ENCODE peak calls at places on chromosomes 13 and 19, in seven cellular contexts. One of them, this sample, is unnamed. For H3K27me3, the result is how much of the 10 kb centered on the place peaks cover.

GRCh38 chr13:50421457-50422130 is 406.4 kb downstream of the KCNRG start:
- DNase-seq in H1: no peak
- DNase-seq in IMR-90: peak
- DNase-seq in mesenchymal stem cell: no peak
- DNase-seq in mesendoderm: no peak
- DNase-seq in H9: no peak
- DNase-seq in neuronal stem cell: no peak
- DNase-seq in this sample: no peak

GRCh38 chr13:61944329-61944929 is 528.8 kb upstream of the PCDH20 start:
- DNase-seq in H9: no peak
- DNase-seq in neuronal stem cell: no peak
- DNase-seq in IMR-90: no peak
- DNase-seq in H1: no peak
- DNase-seq in mesenchymal stem cell: no peak
- DNase-seq in mesendoderm: no peak
- DNase-seq in this sample: no peak

GRCh38 chr19:53612762-53613526 is 18.9 kb upstream of the DPRX start:
- DNase-seq in H9: peak
- DNase-seq in IMR-90: no peak
- DNase-seq in mesendoderm: peak
- DNase-seq in H1: peak
- DNase-seq in neuronal stem cell: no peak
- DNase-seq in mesenchymal stem cell: no peak
- DNase-seq in this sample: peak

GRCh38 chr13:51873837-51874236 is 12.1 kb downstream of the CCDC70 start:
- DNase-seq in IMR-90: no peak
- DNase-seq in neuronal stem cell: no peak
- DNase-seq in H1: no peak
- DNase-seq in mesenchymal stem cell: no peak
- DNase-seq in mesendoderm: no peak
- DNase-seq in H9: no peak
- DNase-seq in this sample: no peak

GRCh38 chr19:10294368-10294697 is 4.6 kb downstream of the ICAM5 start:
- DNase-seq in IMR-90: no peak
- DNase-seq in neuronal stem cell: no peak
- DNase-seq in H1: no peak
- DNase-seq in mesenchymal stem cell: no peak
- DNase-seq in mesendoderm: peak
- DNase-seq in H9: peak
- DNase-seq in this sample: no peak

GRCh38 chr19:41994521-41994971 is 516 bp upstream of the ATP1A3 start:
- DNase-seq in H1: no peak
- DNase-seq in neuronal stem cell: no peak
- DNase-seq in IMR-90: no peak
- DNase-seq in mesendoderm: no peak
- DNase-seq in mesenchymal stem cell: no peak
- DNase-seq in H9: no peak
- DNase-seq in this sample: no peak

GRCh38 chr19:16429066-16429758 is 42.6 kb downstream of the EPS15L1 start:
- DNase-seq in neuronal stem cell: no peak
- DNase-seq in H1: no peak
- DNase-seq in H9: no peak
- DNase-seq in mesendoderm: no peak
- DNase-seq in IMR-90: no peak
- DNase-seq in mesenchymal stem cell: no peak
- DNase-seq in this sample: no peak

GRCh38 chr13:23941216-23941615 is 43.9 kb upstream of the C1QTNF9B start:
- DNase-seq in mesendoderm: no peak
- DNase-seq in H9: no peak
- DNase-seq in neuronal stem cell: no peak
- DNase-seq in mesenchymal stem cell: no peak
- DNase-seq in H1: no peak
- DNase-seq in IMR-90: no peak
- DNase-seq in this sample: no peak

GRCh38 chr19:54408627-54409026 is 6.6 kb upstream of the TTYH1 start:
- DNase-seq in H9: no peak
- DNase-seq in mesenchymal stem cell: no peak
- DNase-seq in IMR-90: no peak
- DNase-seq in H1: no peak
- DNase-seq in mesendoderm: no peak
- DNase-seq in neuronal stem cell: no peak
- DNase-seq in this sample: no peak

GRCh38 chr19:7799640-7800355 is 30.2 kb upstream of the EVI5L start:
- DNase-seq in mesenchymal stem cell: peak
- DNase-seq in neuronal stem cell: peak
- DNase-seq in mesendoderm: peak
- DNase-seq in H9: peak
- DNase-seq in H1: peak
- DNase-seq in IMR-90: peak
- DNase-seq in this sample: peak

GRCh38 chr13:41579881-41580280 is 122.5 kb downstream of the RGCC start:
- DNase-seq in H9: no peak
- DNase-seq in IMR-90: no peak
- DNase-seq in neuronal stem cell: no peak
- DNase-seq in H1: no peak
- DNase-seq in mesenchymal stem cell: no peak
- DNase-seq in mesendoderm: no peak
- DNase-seq in this sample: peak

GRCh38 chr13:51614350-51614786 is 30.1 kb downstream of the WDFY2 start:
- DNase-seq in IMR-90: no peak
- DNase-seq in neuronal stem cell: no peak
- DNase-seq in mesendoderm: peak
- DNase-seq in mesenchymal stem cell: no peak
- DNase-seq in H9: no peak
- DNase-seq in H1: no peak
- DNase-seq in this sample: peak

GRCh38 chr19:23817519-23817918 is 58.8 kb upstream of the ZNF681 start:
- DNase-seq in mesenchymal stem cell: peak
- DNase-seq in H9: peak
- DNase-seq in neuronal stem cell: no peak
- DNase-seq in IMR-90: peak
- DNase-seq in mesendoderm: peak
- DNase-seq in H1: no peak
- DNase-seq in this sample: peak

GRCh38 chr13:43257765-43258164 is 234.4 kb downstream of the DNAJC15 start:
- DNase-seq in H1: no peak
- DNase-seq in H9: no peak
- DNase-seq in IMR-90: no peak
- DNase-seq in neuronal stem cell: no peak
- DNase-seq in mesendoderm: no peak
- DNase-seq in mesenchymal stem cell: no peak
- DNase-seq in this sample: peak

GRCh38 chr13:107824636-107825035 is 390.7 kb downstream of the LIG4 start:
- DNase-seq in neuronal stem cell: no peak
- DNase-seq in H1: no peak
- DNase-seq in mesendoderm: no peak
- DNase-seq in mesenchymal stem cell: no peak
- DNase-seq in H9: no peak
- DNase-seq in IMR-90: no peak
- DNase-seq in this sample: no peak

GRCh38 chr13:77537302-77537919 is 1.9 kb downstream of the SCEL start:
- DNase-seq in neuronal stem cell: no peak
- DNase-seq in H1: no peak
- DNase-seq in mesenchymal stem cell: no peak
- DNase-seq in mesendoderm: no peak
- DNase-seq in IMR-90: no peak
- DNase-seq in H9: no peak
- DNase-seq in this sample: peak

GRCh38 chr13:40273173-40274000 is 393.1 kb downstream of the FOXO1 start:
- DNase-seq in neuronal stem cell: no peak
- DNase-seq in IMR-90: no peak
- DNase-seq in mesenchymal stem cell: no peak
- DNase-seq in H9: no peak
- DNase-seq in mesendoderm: no peak
- DNase-seq in H1: no peak
- DNase-seq in this sample: no peak

GRCh38 chr13:24100152-24100551 is 60.4 kb upstream of the SPATA13 start:
- DNase-seq in H1: no peak
- DNase-seq in mesenchymal stem cell: no peak
- DNase-seq in IMR-90: no peak
- DNase-seq in mesendoderm: no peak
- DNase-seq in neuronal stem cell: no peak
- DNase-seq in H9: no peak
- DNase-seq in this sample: no peak

GRCh38 chr13:40672310-40673060 is 6.0 kb upstream of the FOXO1 start:
- DNase-seq in neuronal stem cell: no peak
- DNase-seq in mesenchymal stem cell: peak
- DNase-seq in IMR-90: peak
- DNase-seq in H1: no peak
- DNase-seq in H9: no peak
- DNase-seq in mesendoderm: peak
- DNase-seq in this sample: no peak

GRCh38 chr19:33737704-33738103 is 59.0 kb upstream of the KCTD15 start:
- DNase-seq in neuronal stem cell: no peak
- DNase-seq in H9: no peak
- DNase-seq in mesenchymal stem cell: no peak
- DNase-seq in IMR-90: no peak
- DNase-seq in H1: no peak
- DNase-seq in mesendoderm: no peak
- DNase-seq in this sample: no peak
- H4K8ac ChIP-seq in neuronal stem cell: no peak
- H4K8ac ChIP-seq in H9: no peak
- H4K8ac ChIP-seq in mesenchymal stem cell: no peak
- H4K8ac ChIP-seq in IMR-90: no peak
- H4K8ac ChIP-seq in H1: no peak
- H4K8ac ChIP-seq in mesendoderm: no peak
- H4K8ac ChIP-seq in this sample: no peak

DNA sequence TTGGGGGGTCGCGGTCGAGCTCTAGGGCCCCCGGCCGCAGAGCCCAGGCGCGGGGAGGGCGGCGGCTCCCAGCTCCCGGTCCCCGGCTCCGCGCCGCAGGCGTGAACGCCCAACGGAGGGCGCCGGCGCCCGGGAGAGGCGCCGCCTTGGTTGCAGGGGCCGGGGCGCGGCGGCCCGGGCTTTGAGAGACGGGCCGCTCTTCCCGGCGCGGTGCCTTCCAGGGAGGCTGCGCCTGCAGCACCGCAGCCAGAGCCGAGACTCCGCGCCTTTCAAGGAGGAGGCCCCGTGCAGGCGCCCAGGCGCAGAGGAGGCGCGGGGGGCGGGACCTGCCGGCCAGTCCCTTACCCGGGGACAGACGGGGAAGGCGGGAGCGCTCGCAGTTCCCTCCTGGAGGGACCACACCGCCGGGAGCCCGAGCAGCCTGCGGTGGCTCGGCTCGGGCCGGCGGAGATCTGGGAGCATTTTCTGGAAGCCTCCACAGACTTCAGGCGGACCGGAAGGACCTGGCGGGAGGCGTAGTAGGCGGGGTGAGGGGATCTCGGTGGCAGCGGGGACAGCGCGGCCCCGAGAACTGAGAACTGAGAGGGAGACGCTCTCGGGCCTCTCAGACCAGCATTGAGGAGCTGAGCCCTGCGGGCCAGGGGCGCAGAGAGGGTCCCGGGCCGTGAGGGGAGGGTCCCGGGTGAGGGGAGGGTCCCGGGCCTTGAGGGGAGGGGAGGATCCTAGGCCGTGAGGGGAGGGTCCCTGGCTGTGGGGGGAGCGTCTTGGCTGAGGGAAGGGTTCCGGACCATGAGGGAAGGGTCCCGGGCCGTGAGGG is 25.5 kb upstream of the MCF2L start:
- DNase-seq in H9: peak
- DNase-seq in mesenchymal stem cell: peak
- DNase-seq in IMR-90: peak
- DNase-seq in H1: no peak
- DNase-seq in mesendoderm: peak
- DNase-seq in neuronal stem cell: peak
- DNase-seq in this sample: peak
- H3K27me3 ChIP-seq in H9: under half
- H3K27me3 ChIP-seq in mesenchymal stem cell: half or more
- H3K27me3 ChIP-seq in IMR-90: under half
- H3K27me3 ChIP-seq in H1: under half
- H3K27me3 ChIP-seq in mesendoderm: under half
- H3K27me3 ChIP-seq in neuronal stem cell: under half
- H3K27me3 ChIP-seq in this sample: under half

DNA sequence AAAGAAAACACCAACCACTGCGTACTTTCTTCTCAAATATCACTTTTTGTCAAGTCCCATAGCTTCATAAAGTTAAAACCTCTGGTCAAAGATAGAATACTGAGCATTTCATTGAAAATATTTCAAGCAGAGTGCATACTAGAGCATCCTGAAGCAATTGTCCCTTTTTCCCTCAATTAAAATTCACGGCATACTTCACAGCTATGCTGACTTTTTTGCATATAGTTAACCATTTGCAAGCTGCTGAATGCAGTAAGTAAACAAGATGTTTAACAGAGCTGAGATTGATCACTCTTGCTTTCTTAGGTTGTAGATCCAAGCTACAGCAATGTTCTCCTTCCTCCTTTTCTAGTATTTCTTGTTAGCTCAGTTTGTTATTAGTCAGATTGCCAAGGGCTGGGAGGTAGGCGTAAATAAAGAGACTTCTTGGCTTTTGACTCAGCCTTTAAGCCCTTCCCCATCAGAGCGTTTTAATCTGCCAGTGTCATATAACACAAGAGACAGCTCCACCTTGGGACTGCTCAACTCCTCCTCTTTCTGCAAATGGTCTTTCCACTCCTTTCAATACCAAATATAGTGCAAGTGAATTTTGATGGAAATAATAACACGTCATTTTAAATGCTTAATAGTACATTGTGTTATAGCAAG is at the start of gene SLITRK6:
- DNase-seq in IMR-90: peak
- DNase-seq in H9: peak
- DNase-seq in H1: peak
- DNase-seq in neuronal stem cell: peak
- DNase-seq in mesenchymal stem cell: peak
- DNase-seq in mesendoderm: peak
- DNase-seq in this sample: peak
- H4K8ac ChIP-seq in IMR-90: no peak
- H4K8ac ChIP-seq in H9: no peak
- H4K8ac ChIP-seq in H1: no peak
- H4K8ac ChIP-seq in neuronal stem cell: no peak
- H4K8ac ChIP-seq in mesenchymal stem cell: no peak
- H4K8ac ChIP-seq in mesendoderm: no peak
- H4K8ac ChIP-seq in this sample: no peak

DNA sequence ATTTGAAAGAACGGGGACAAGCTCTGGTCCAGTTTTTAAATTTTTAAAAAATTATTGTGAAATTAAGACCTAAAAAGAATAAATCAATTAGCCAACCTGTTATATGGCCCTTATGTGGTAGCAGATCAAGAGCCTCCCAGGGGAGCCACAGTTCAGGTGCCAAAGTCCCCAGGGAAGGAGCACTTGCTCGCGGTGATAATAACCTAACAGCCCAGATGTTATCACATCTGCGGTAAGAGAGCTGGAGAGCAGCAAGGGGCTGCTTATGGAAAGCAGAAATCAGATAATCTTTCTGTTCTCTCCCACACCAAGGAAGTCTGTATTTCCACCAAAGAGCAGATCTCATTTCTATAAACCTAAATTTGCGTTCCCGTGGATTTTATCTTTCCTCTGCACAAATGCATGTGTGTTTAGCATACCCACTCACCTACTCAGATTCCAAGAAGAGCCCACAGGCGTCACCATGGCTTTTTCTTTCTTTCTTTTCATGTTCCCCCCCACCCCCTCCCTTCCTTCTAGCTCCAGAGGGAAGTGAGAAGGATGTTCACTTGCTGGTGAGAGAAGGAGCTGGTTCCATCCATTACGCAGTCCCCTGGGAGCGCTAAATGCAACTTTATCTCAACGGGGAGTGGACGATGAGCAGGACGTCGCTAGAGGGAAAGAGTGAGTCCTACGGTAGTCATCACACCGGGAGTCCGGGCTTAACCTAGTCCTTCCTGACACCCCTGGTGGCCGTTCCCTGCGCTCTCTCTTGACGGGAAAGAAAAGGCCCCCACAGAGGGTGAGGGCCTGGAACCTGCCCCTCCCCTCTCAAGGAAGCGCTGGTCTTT is 1.6 kb upstream of the POU4F1 start:
- DNase-seq in mesendoderm: peak
- DNase-seq in H9: peak
- DNase-seq in H1: no peak
- DNase-seq in neuronal stem cell: peak
- DNase-seq in mesenchymal stem cell: no peak
- DNase-seq in IMR-90: peak
- DNase-seq in this sample: no peak
- H3K27me3 ChIP-seq in mesendoderm: half or more
- H3K27me3 ChIP-seq in H9: half or more
- H3K27me3 ChIP-seq in H1: half or more
- H3K27me3 ChIP-seq in neuronal stem cell: half or more
- H3K27me3 ChIP-seq in mesenchymal stem cell: half or more
- H3K27me3 ChIP-seq in IMR-90: half or more
- H3K27me3 ChIP-seq in this sample: half or more